ENCODE peak calls at places on chromosomes 1 and 21, in ten cellular contexts. Y is epithelial cell of esophagus, X is heart left ventricle, A is ovary, I is AG04449, K is adrenal gland, H is WERI-Rb-1, F is HFF-Myc, N is astrocyte of the spinal cord, S is cardiac fibroblast. G is an unnamed sample.

GRCh38 chr1:225710804-225711203 is 57.9 kb upstream of the ENAH start:
- DNase-seq in Y (peak; percentile 88), X (no peak), A (no peak), I (no peak), K (no peak), H (no peak), F (no peak), N (peak; percentile 56), S (peak; percentile 39), G (no peak)

GRCh38 chr1:26388791-26389445 is 16.4 kb upstream of the ZNF683 start:
- DNase-seq in Y (peak; percentile 73), X (no peak), A (no peak), I (no peak), K (no peak), H (no peak), F (no peak), N (no peak), S (peak; percentile 39), G (no peak)

GRCh38 chr1:244732846-244733450 is 80.0 kb downstream of the DESI2 start:
- DNase-seq in Y (no peak), X (no peak), A (no peak), I (no peak), K (no peak), H (no peak), F (no peak), N (no peak), S (no peak), G (no peak)

GRCh38 chr21:45865106-45865835 is 116.3 kb upstream of the COL6A1 start:
- DNase-seq in Y (peak; percentile 50), X (no peak), A (no peak), I (peak; percentile 80), K (no peak), H (no peak), F (peak; percentile 48), N (peak; percentile 84), S (peak; percentile 95), G (peak; percentile 74)

GRCh38 chr1:27045973-27046558 is 33.4 kb upstream of the TENT5B start:
- DNase-seq in Y (peak; percentile 66), X (peak; percentile 64), A (peak; percentile 81), I (no peak), K (peak; percentile 64), H (peak; percentile 73), F (no peak), N (peak; percentile 52), S (peak; percentile 80), G (peak; percentile 51)

GRCh38 chr1:87866416-87866815 is 537.7 kb downstream of the LMO4 start:
- DNase-seq in Y (no peak), X (no peak), A (no peak), I (no peak), K (no peak), H (no peak), F (no peak), N (no peak), S (no peak), G (no peak)

GRCh38 chr1:11841245-11842153 is 6.1 kb downstream of the NPPA start:
- DNase-seq in Y (no peak), X (no peak), A (no peak), I (no peak), K (no peak), H (peak; percentile 53), F (no peak), N (no peak), S (no peak), G (no peak)

GRCh38 chr1:208449951-208450350 is 205.8 kb upstream of the PLXNA2 start:
- DNase-seq in Y (no peak), X (no peak), A (no peak), I (no peak), K (no peak), H (no peak), F (no peak), N (no peak), S (no peak), G (no peak)

GRCh38 chr1:187621961-187622360 is 793.2 kb downstream of the PLA2G4A start:
- DNase-seq in Y (peak; percentile 15), X (no peak), A (no peak), I (no peak), K (no peak), H (no peak), F (no peak), N (peak; percentile 87), S (no peak), G (peak; percentile 17)

GRCh38 chr1:198079432-198079951 is 77.3 kb upstream of the NEK7 start:
- DNase-seq in Y (no peak), X (no peak), A (no peak), I (no peak), K (no peak), H (no peak), F (no peak), N (no peak), S (no peak), G (no peak)

GRCh38 chr1:185096531-185096930 is 51.2 kb downstream of the RNF2 start:
- DNase-seq in Y (peak; percentile 86), X (no peak), A (no peak), I (no peak), K (no peak), H (no peak), F (no peak), N (no peak), S (peak; percentile 80), G (no peak)

GRCh38 chr21:45525153-45525909 is 16.9 kb downstream of the SLC19A1 start:
- DNase-seq in Y (no peak), X (no peak), A (peak; percentile 79), I (no peak), K (peak; percentile 93), H (no peak), F (no peak), N (no peak), S (no peak), G (no peak)

GRCh38 chr1:94011709-94012590 is 102.7 kb upstream of the GCLM start:
- DNase-seq in Y (peak; percentile 63), X (no peak), A (no peak), I (no peak), K (no peak), H (peak; percentile 19), F (no peak), N (no peak), S (no peak), G (no peak)

GRCh38 chr1:200033511-200034261 is 6.2 kb downstream of the NR5A2 start:
- DNase-seq in Y (peak; percentile 16), X (no peak), A (no peak), I (no peak), K (no peak), H (no peak), F (no peak), N (no peak), S (no peak), G (peak; percentile 18)

GRCh38 chr1:202005958-202006357 is 4.4 kb upstream of the ELF3 start:
- DNase-seq in Y (no peak), X (no peak), A (no peak), I (no peak), K (no peak), H (no peak), F (no peak), N (peak; percentile 12), S (peak; percentile 51), G (peak; percentile 35)

GRCh38 chr1:151371340-151371739 is 1.2 kb downstream of the SELENBP1 start:
- DNase-seq in Y (peak; percentile 21), X (peak; percentile 37), A (peak; percentile 74), I (no peak), K (peak; percentile 74), H (no peak), F (no peak), N (no peak), S (peak; percentile 44), G (peak; percentile 61)
- H3K4me3 ChIP-seq in Y (no peak overlapping the region), X (peak overlapping the region; percentile 9), A (peak overlapping the region; percentile 25), I (peak overlapping the region; percentile 8), K (no peak overlapping the region), H (no peak overlapping the region), F (no peak overlapping the region), N (no peak overlapping the region), S (no peak overlapping the region), G (peak overlapping the region; percentile 61)

GRCh38 chr21:40847956-40848355 is 998 bp upstream of the DSCAM start:
- DNase-seq in Y (no peak), X (no peak), A (no peak), I (no peak), K (no peak), H (no peak), F (no peak), N (no peak), S (no peak), G (no peak)
- TF ChIP-seq CTCF in Y (no peak), X (no peak), A (no peak), I (no peak), K (no peak), H (peak; percentile 26), F (no peak), N (no peak), S (no peak), G (no peak)

GRCh38 chr1:15271196-15271595 is 24.2 kb downstream of the FHAD1 start:
- DNase-seq in Y (no peak), X (no peak), A (no peak), I (no peak), K (no peak), H (no peak), F (no peak), N (no peak), S (no peak), G (no peak)
- H3K4me3 ChIP-seq in Y (no peak overlapping the region), X (no peak overlapping the region), A (no peak overlapping the region), I (no peak overlapping the region), K (no peak overlapping the region), H (no peak overlapping the region), F (no peak overlapping the region), N (no peak overlapping the region), S (no peak overlapping the region), G (no peak overlapping the region)

DNA sequence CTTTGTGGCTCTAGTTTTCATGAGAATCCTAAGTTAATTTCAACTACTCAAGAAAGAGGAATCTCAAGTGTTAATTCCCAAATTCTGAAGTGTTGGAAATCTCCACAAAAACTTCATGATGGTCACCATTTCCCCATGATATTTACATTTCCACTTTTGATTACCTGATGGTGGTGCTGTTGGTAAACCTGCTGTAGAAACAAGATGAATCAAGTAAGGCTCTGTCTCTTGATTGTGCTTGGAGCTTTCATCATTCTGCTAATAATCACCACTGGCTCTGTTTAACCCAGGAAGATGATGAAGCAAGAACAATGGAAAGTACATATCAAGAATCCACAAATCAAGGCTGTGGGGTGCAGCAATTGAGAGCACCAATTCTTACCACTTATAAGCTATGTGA is 77.8 kb downstream of the C4BPA start:
- DNase-seq in Y (peak; percentile 76), X (no peak), A (no peak), I (no peak), K (no peak), H (no peak), F (no peak), N (no peak), S (peak; percentile 19), G (peak; percentile 20)
- TF ChIP-seq CTCF in Y (peak; percentile 67), X (no peak), A (no peak), I (no peak), K (peak; percentile 60), H (peak; percentile 7), F (no peak), N (no peak), S (peak; percentile 1), G (peak; percentile 27)

GRCh38 chr1:222455188-222455879 is 92.6 kb downstream of the HHIPL2 start:
- DNase-seq in Y (peak; percentile 85), X (peak; percentile 84), A (peak; percentile 88), I (peak; percentile 78), K (peak; percentile 85), H (peak; percentile 64), F (peak; percentile 56), N (peak; percentile 90), S (peak; percentile 92), G (peak; percentile 84)
- H3K4me3 ChIP-seq in Y (no peak overlapping the region), X (no peak overlapping the region), A (no peak overlapping the region), I (peak overlapping the region; percentile 48), K (no peak overlapping the region), H (no peak overlapping the region), F (no peak overlapping the region), N (no peak overlapping the region), S (peak overlapping the region; percentile 4), G (no peak overlapping the region)

G was measured in fibroblast of villous mesenchyme.